ENCODE peak calls at places on chromosomes 4 and X, in four cellular contexts. S is Karpas-422, B is heart left ventricle, F is lung microvascular endothelial cell. Y is an unnamed sample.
A peak's percentile ranks its signal among the peaks of the same experiment; 100 is the strongest.

GRCh38 chrX:50204364-50204899 is at the start of gene CCNB3:
- DNase-seq in S (peak; percentile 87), B (peak; percentile 58), F (peak; percentile 72), Y (peak; percentile 37)

GRCh38 chr4:3204021-3204431 is 44.9 kb upstream of the MSANTD1 start:
- DNase-seq in S (no peak), B (no peak), F (peak; percentile 22), Y (no peak)

GRCh38 chrX:94097852-94098251 is 423.8 kb downstream of the FAM133A start:
- DNase-seq in S (no peak), B (no peak), F (no peak), Y (no peak)

GRCh38 chrX:2828404-2829065 is at the start of gene GYG2:
- DNase-seq in S (no peak), B (no peak), F (no peak), Y (no peak)

GRCh38 chr4:139599594-139600374 is 43.8 kb upstream of the SETD7 start:
- DNase-seq in S (no peak), B (no peak), F (peak; percentile 16), Y (no peak)

GRCh38 chr4:170030121-170030520 is 3.9 kb upstream of the MFAP3L start:
- DNase-seq in S (no peak), B (no peak), F (no peak), Y (no peak)

GRCh38 chr4:123783091-123783765 is 386.6 kb downstream of the SPRY1 start:
- DNase-seq in S (no peak), B (no peak), F (no peak), Y (no peak)

GRCh38 chrX:124540474-124540873 is 194.1 kb downstream of the SH2D1A start:
- DNase-seq in S (no peak), B (no peak), F (no peak), Y (no peak)

GRCh38 chrX:11437642-11438379 is 144.6 kb downstream of the AMELX start:
- DNase-seq in S (no peak), B (peak; percentile 35), F (peak; percentile 73), Y (peak; percentile 17)

GRCh38 chr4:107472265-107472948 is 247.6 kb downstream of the PAPSS1 start:
- DNase-seq in S (no peak), B (no peak), F (no peak), Y (no peak)